ENCODE peak calls at places on chromosomes 4 and X, in ten cellular contexts. D, B, F, I, Z, A, R, N, Q and E are unnamed samples.

GRCh38 chr4:1029957-1030520 is 18.6 kb downstream of the FGFRL1 start:
- DNase-seq in D (no peak), B (no peak), F (no peak), I (no peak), Z (no peak), A (no peak), R (no peak), N (no peak), Q (no peak), E (no peak)

GRCh38 chr4:114921790-114922581 is 191.4 kb downstream of the NDST4 start:
- DNase-seq in D (no peak), B (no peak), F (no peak), I (peak; percentile 6), Z (no peak), A (no peak), R (peak; percentile 31), N (no peak), Q (no peak), E (no peak)

GRCh38 chr4:37434469-37434868 is 189.9 kb downstream of the NWD2 start:
- DNase-seq in D (no peak), B (no peak), F (no peak), I (no peak), Z (peak; percentile 6), A (no peak), R (no peak), N (peak; percentile 36), Q (no peak), E (no peak)

GRCh38 chr4:37599092-37599800 is 86.9 kb downstream of the RELL1 start:
- DNase-seq in D (no peak), B (no peak), F (no peak), I (no peak), Z (no peak), A (no peak), R (no peak), N (no peak), Q (no peak), E (no peak)

GRCh38 chr4:137635108-137635507 is 102.8 kb upstream of the PCDH18 start:
- DNase-seq in D (no peak), B (no peak), F (no peak), I (no peak), Z (peak; percentile 3), A (no peak), R (no peak), N (peak; percentile 53), Q (no peak), E (no peak)

GRCh38 chrX:9847071-9847470 is 60.8 kb downstream of the SHROOM2 start:
- DNase-seq in D (no peak), B (no peak), F (peak; percentile 76), I (no peak), Z (peak; percentile 37), A (no peak), R (no peak), N (peak; percentile 75), Q (no peak), E (no peak)

GRCh38 chr4:39335566-39335965 is 30.6 kb downstream of the RFC1 start:
- DNase-seq in D (no peak), B (no peak), F (no peak), I (no peak), Z (no peak), A (no peak), R (no peak), N (no peak), Q (no peak), E (no peak)

GRCh38 chr4:36051634-36052033 is 192.7 kb downstream of the ARAP2 start:
- DNase-seq in D (no peak), B (no peak), F (no peak), I (no peak), Z (no peak), A (no peak), R (no peak), N (no peak), Q (no peak), E (no peak)

GRCh38 chrX:70826715-70827114 is 81.8 kb downstream of the TEX11 start:
- DNase-seq in D (no peak), B (no peak), F (no peak), I (no peak), Z (no peak), A (no peak), R (no peak), N (no peak), Q (no peak), E (no peak)

GRCh38 chr4:55793479-55793878 is 26.1 kb upstream of the EXOC1L start:
- DNase-seq in D (no peak), B (no peak), F (no peak), I (no peak), Z (no peak), A (no peak), R (peak; percentile 39), N (peak; percentile 16), Q (no peak), E (no peak)

GRCh38 chr4:55795342-55795741 is 24.2 kb upstream of the EXOC1L start:
- DNase-seq in D (no peak), B (no peak), F (no peak), I (no peak), Z (no peak), A (no peak), R (no peak), N (no peak), Q (no peak), E (no peak)

GRCh38 chr4:55794053-55794452 is 25.5 kb upstream of the EXOC1L start:
- DNase-seq in D (no peak), B (no peak), F (no peak), I (no peak), Z (no peak), A (no peak), R (no peak), N (no peak), Q (no peak), E (no peak)

GRCh38 chr4:55791666-55792065 is 27.9 kb upstream of the EXOC1L start:
- DNase-seq in D (no peak), B (no peak), F (no peak), I (no peak), Z (no peak), A (no peak), R (no peak), N (peak; percentile 2), Q (no peak), E (no peak)
- H3K27ac ChIP-seq in D (no peak overlapping the region), B (no peak overlapping the region), F (no peak overlapping the region), I (no peak overlapping the region), Z (no peak overlapping the region), A (no peak overlapping the region), R (no peak overlapping the region), N (no peak overlapping the region), Q (no peak overlapping the region), E (no peak overlapping the region)

DNA sequence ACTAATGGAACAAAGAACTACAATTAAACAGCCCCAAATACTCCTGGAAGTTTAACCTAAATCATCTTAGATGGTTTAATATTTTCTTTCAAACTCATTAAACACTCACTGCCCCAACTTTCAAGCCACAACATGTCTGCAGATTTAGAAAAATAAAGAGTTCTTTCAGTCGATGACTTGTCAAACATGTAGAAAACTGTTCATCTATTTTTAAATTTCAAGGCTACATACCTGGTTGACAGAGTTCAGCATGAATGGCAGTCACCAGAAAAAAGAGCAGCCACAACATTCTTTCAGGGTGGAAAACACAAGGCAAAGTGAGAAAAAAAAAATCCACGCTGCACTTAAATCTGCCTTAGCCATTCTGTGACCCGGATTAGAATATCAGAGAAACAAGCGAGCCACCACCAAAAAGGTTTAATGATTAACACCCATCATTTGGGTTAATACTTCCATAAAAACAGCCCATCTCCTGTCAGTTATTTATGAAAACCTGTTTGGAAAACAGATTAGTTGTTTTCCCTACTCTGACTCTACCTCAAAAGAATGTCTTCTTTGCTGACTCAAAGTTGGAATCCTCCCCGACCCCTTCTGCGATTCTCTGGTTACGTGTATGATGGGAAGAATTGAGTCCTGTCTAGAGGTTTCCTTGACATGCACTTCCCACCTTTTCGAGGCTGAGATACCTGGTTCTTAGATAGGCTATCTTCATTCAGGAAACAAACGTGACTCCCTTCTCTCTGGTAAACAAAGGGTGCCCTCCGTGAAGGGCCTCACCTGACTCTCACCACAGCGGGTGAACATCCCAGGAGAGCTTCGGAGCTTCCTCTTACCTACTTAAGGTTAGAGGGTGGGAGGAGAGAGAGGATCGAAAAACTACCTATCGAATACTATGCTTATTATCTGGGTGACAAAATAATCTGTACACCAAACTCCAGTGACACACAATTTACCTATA is at the start of gene CLTRN:
- DNase-seq in D (no peak), B (no peak), F (no peak), I (no peak), Z (peak; percentile 24), A (no peak), R (no peak), N (no peak), Q (no peak), E (no peak)
- H3K27ac ChIP-seq in D (no peak within 1 kb of the TSS), B (no peak within 1 kb of the TSS), F (no peak within 1 kb of the TSS), I (no peak within 1 kb of the TSS), Z (no peak within 1 kb of the TSS), A (no peak within 1 kb of the TSS), R (no peak within 1 kb of the TSS), N (no peak within 1 kb of the TSS), Q (no peak within 1 kb of the TSS), E (no peak within 1 kb of the TSS)

GRCh38 chr4:47839259-47839658 is 1.4 kb upstream of the CORIN start:
- DNase-seq in D (peak; percentile 39), B (no peak), F (no peak), I (no peak), Z (peak; percentile 1), A (no peak), R (no peak), N (peak; percentile 46), Q (no peak), E (peak; percentile 11)
- H3K27ac ChIP-seq in D (peak overlapping the region; percentile 39), B (no peak overlapping the region), F (no peak overlapping the region), I (no peak overlapping the region), Z (no peak overlapping the region), A (no peak overlapping the region), R (no peak overlapping the region), N (no peak overlapping the region), Q (no peak overlapping the region), E (no peak overlapping the region)

GRCh38 chr4:6840062-6840976 is 57.8 kb downstream of the KIAA0232 start:
- DNase-seq in D (no peak), B (no peak), F (peak; percentile 53), I (no peak), Z (no peak), A (no peak), R (no peak), N (peak; percentile 27), Q (no peak), E (no peak)
- H3K27ac ChIP-seq in D (no peak overlapping the region), B (no peak overlapping the region), F (no peak overlapping the region), I (no peak overlapping the region), Z (no peak overlapping the region), A (no peak overlapping the region), R (no peak overlapping the region), N (no peak overlapping the region), Q (peak overlapping the region; percentile 44), E (no peak overlapping the region)

GRCh38 chr4:2977116-2978097 is 14.0 kb downstream of the GRK4 start:
- DNase-seq in D (no peak), B (no peak), F (peak; percentile 72), I (no peak), Z (no peak), A (no peak), R (no peak), N (peak; percentile 80), Q (no peak), E (peak; percentile 4)
- H3K27ac ChIP-seq in D (no peak overlapping the region), B (no peak overlapping the region), F (peak overlapping the region; percentile 13), I (no peak overlapping the region), Z (no peak overlapping the region), A (no peak overlapping the region), R (no peak overlapping the region), N (peak overlapping the region; percentile 32), Q (no peak overlapping the region), E (no peak overlapping the region)